ENCODE peak calls at places on chromosome 12, in four cellular contexts. F is NCI-H510A treated with DMSO at 0.1 percent for 48 hours, X is lower leg skin, T is suprapubic skin. R is an unnamed sample.
A peak's percentile ranks its signal among the peaks of the same experiment; 100 is the strongest.

GRCh38 chr12:80086025-80086424 is 13.3 kb upstream of the OTOGL start:
- DNase-seq in X (no peak), F (no peak), T (no peak), R (no peak)

GRCh38 chr12:93892431-93893210 is 215.4 kb downstream of the CRADD start:
- DNase-seq in F (no peak), X (no peak), T (no peak), R (no peak)

GRCh38 chr12:123942911-123943648 is 29.6 kb downstream of the CCDC92 start:
- DNase-seq in T (no peak), F (no peak), X (no peak), R (no peak)

GRCh38 chr12:2386566-2386965 is 333.8 kb downstream of the CACNA1C start:
- DNase-seq in F (no peak), T (no peak), X (no peak), R (peak; percentile 3)

GRCh38 chr12:43277630-43278267 is 274.3 kb downstream of the ADAMTS20 start:
- DNase-seq in F (no peak), T (no peak), X (no peak), R (no peak)

GRCh38 chr12:90959538-90960139 is 4.7 kb upstream of the CCER1 start:
- DNase-seq in T (no peak), X (no peak), F (peak; percentile 54), R (no peak)

GRCh38 chr12:7144414-7145120 is 14.4 kb downstream of the CLSTN3 start:
- DNase-seq in T (peak; percentile 52), X (no peak), F (peak; percentile 6), R (no peak)

GRCh38 chr12:115070313-115070712 is 386.3 kb upstream of the TBX3 start:
- DNase-seq in X (no peak), T (no peak), F (no peak), R (no peak)

GRCh38 chr12:29241821-29242591 is 92.9 kb downstream of the FAR2 start:
- DNase-seq in X (peak; percentile 68), F (no peak), T (no peak), R (no peak)

GRCh38 chr12:99847936-99848335 is 136.8 kb downstream of the ANKS1B start:
- DNase-seq in T (no peak), X (no peak), F (no peak), R (no peak)

GRCh38 chr12:103810108-103810507 is 30.9 kb downstream of the NT5DC3 start:
- DNase-seq in T (no peak), F (no peak), X (no peak), R (no peak)

GRCh38 chr12:108701779-108702435 is 29.4 kb downstream of the CORO1C start:
- DNase-seq in X (no peak), F (no peak), T (no peak), R (no peak)